ENCODE peak calls at places on chromosomes 3 and 15, in eight cellular contexts. One of them, this sample, is unnamed.

GRCh38 chr3:116030131-116030850 is 407.0 kb downstream of the GAP43 start:
- DNase-seq in hypothalamus: no peak
- DNase-seq in NCI-H1930: no peak
- DNase-seq in activated B cell treated with CpG ODN at 0.5 μM for 24 hours: no peak
- DNase-seq in fibroblast of pulmonary artery: no peak
- DNase-seq in EL: no peak
- DNase-seq in effector CD4-positive, alpha-beta T cell: no peak
- DNase-seq in kidney glomerular epithelial cell: no peak
- DNase-seq in this sample: no peak

GRCh38 chr15:88681610-88682221 is 42.9 kb downstream of the ISG20 start:
- DNase-seq in hypothalamus: peak; percentile 54
- DNase-seq in NCI-H1930: no peak
- DNase-seq in activated B cell treated with CpG ODN at 0.5 μM for 24 hours: no peak
- DNase-seq in fibroblast of pulmonary artery: no peak
- DNase-seq in EL: no peak
- DNase-seq in effector CD4-positive, alpha-beta T cell: no peak
- DNase-seq in kidney glomerular epithelial cell: no peak
- DNase-seq in this sample: no peak

GRCh38 chr15:77732514-77733335 is 100.0 kb upstream of the LINGO1 start:
- DNase-seq in hypothalamus: no peak
- DNase-seq in NCI-H1930: no peak
- DNase-seq in activated B cell treated with CpG ODN at 0.5 μM for 24 hours: no peak
- DNase-seq in fibroblast of pulmonary artery: no peak
- DNase-seq in EL: no peak
- DNase-seq in effector CD4-positive, alpha-beta T cell: no peak
- DNase-seq in kidney glomerular epithelial cell: no peak
- DNase-seq in this sample: no peak

GRCh38 chr3:191492601-191493000 is 31.6 kb downstream of the PYDC2 start:
- DNase-seq in hypothalamus: peak; percentile 8
- DNase-seq in NCI-H1930: no peak
- DNase-seq in activated B cell treated with CpG ODN at 0.5 μM for 24 hours: no peak
- DNase-seq in fibroblast of pulmonary artery: peak; percentile 42
- DNase-seq in EL: peak; percentile 30
- DNase-seq in effector CD4-positive, alpha-beta T cell: no peak
- DNase-seq in kidney glomerular epithelial cell: no peak
- DNase-seq in this sample: no peak

GRCh38 chr3:43095370-43095769 is 10.5 kb downstream of the POMGNT2 start:
- DNase-seq in hypothalamus: no peak
- DNase-seq in NCI-H1930: no peak
- DNase-seq in activated B cell treated with CpG ODN at 0.5 μM for 24 hours: no peak
- DNase-seq in fibroblast of pulmonary artery: no peak
- DNase-seq in EL: no peak
- DNase-seq in effector CD4-positive, alpha-beta T cell: no peak
- DNase-seq in kidney glomerular epithelial cell: no peak
- DNase-seq in this sample: no peak

GRCh38 chr15:96267463-96267862 is 63.0 kb upstream of the NR2F2 start:
- DNase-seq in hypothalamus: no peak
- DNase-seq in NCI-H1930: no peak
- DNase-seq in activated B cell treated with CpG ODN at 0.5 μM for 24 hours: no peak
- DNase-seq in fibroblast of pulmonary artery: no peak
- DNase-seq in EL: no peak
- DNase-seq in effector CD4-positive, alpha-beta T cell: no peak
- DNase-seq in kidney glomerular epithelial cell: no peak
- DNase-seq in this sample: no peak

GRCh38 chr3:140103166-140103565 is 168.2 kb downstream of the CLSTN2 start:
- DNase-seq in hypothalamus: no peak
- DNase-seq in NCI-H1930: no peak
- DNase-seq in activated B cell treated with CpG ODN at 0.5 μM for 24 hours: no peak
- DNase-seq in fibroblast of pulmonary artery: no peak
- DNase-seq in EL: no peak
- DNase-seq in effector CD4-positive, alpha-beta T cell: no peak
- DNase-seq in kidney glomerular epithelial cell: no peak
- DNase-seq in this sample: no peak

GRCh38 chr15:57572463-57572862 is 19.2 kb upstream of the MYZAP start:
- DNase-seq in hypothalamus: no peak
- DNase-seq in NCI-H1930: no peak
- DNase-seq in activated B cell treated with CpG ODN at 0.5 μM for 24 hours: no peak
- DNase-seq in fibroblast of pulmonary artery: no peak
- DNase-seq in EL: no peak
- DNase-seq in effector CD4-positive, alpha-beta T cell: no peak
- DNase-seq in kidney glomerular epithelial cell: no peak
- DNase-seq in this sample: no peak

GRCh38 chr3:13177236-13177635 is 104.0 kb upstream of the IQSEC1 start:
- DNase-seq in hypothalamus: no peak
- DNase-seq in NCI-H1930: no peak
- DNase-seq in activated B cell treated with CpG ODN at 0.5 μM for 24 hours: no peak
- DNase-seq in fibroblast of pulmonary artery: no peak
- DNase-seq in EL: no peak
- DNase-seq in effector CD4-positive, alpha-beta T cell: no peak
- DNase-seq in kidney glomerular epithelial cell: no peak
- DNase-seq in this sample: no peak

GRCh38 chr3:26920579-26920978 is 298.0 kb downstream of the LRRC3B start:
- DNase-seq in hypothalamus: peak; percentile 19
- DNase-seq in NCI-H1930: no peak
- DNase-seq in activated B cell treated with CpG ODN at 0.5 μM for 24 hours: no peak
- DNase-seq in fibroblast of pulmonary artery: no peak
- DNase-seq in EL: no peak
- DNase-seq in effector CD4-positive, alpha-beta T cell: no peak
- DNase-seq in kidney glomerular epithelial cell: no peak
- DNase-seq in this sample: no peak

This sample was measured in stimulated activated naive CD8-positive, alpha-beta T cell treated with anti-CD3 and anti-CD28 coated beads, Interleukin-15, amount 100 ng/mL, for 72 hours.